ENCODE peak calls at places on chromosome 2, in four cellular contexts. P, T, B and M are unnamed samples.

GRCh38 chr2:26849056-26850001 is 1.4 kb downstream of the DPYSL5 start:
- DNase-seq in P (no peak), T (no peak), B (no peak), M (peak; percentile 34)

GRCh38 chr2:8241317-8241716 is 440.5 kb upstream of the ID2 start:
- DNase-seq in P (no peak), T (peak; percentile 7), B (no peak), M (no peak)

GRCh38 chr2:45315881-45316280 is 295.2 kb downstream of the SRBD1 start:
- DNase-seq in P (peak; percentile 92), T (no peak), B (no peak), M (no peak)

GRCh38 chr2:168348076-168348475 is 100.7 kb upstream of the STK39 start:
- DNase-seq in P (peak; percentile 24), T (peak; percentile 81), B (no peak), M (peak; percentile 92)

GRCh38 chr2:49021170-49021743 is 133.1 kb downstream of the FSHR start:
- DNase-seq in P (no peak), T (no peak), B (no peak), M (peak; percentile 37)

GRCh38 chr2:236177604-236177966 is 9.4 kb upstream of the GBX2 start:
- DNase-seq in P (peak; percentile 16), T (peak; percentile 89), B (no peak), M (peak; percentile 94)

GRCh38 chr2:25819597-25820039 is 58.7 kb downstream of the ASXL2 start:
- DNase-seq in P (no peak), T (no peak), B (no peak), M (no peak)

GRCh38 chr2:42340045-42340937 is 20.7 kb downstream of the COX7A2L start:
- DNase-seq in P (no peak), T (no peak), B (no peak), M (peak; percentile 18)

GRCh38 chr2:235614900-235615712 is 121.3 kb downstream of the AGAP1 start:
- DNase-seq in P (peak; percentile 85), T (no peak), B (no peak), M (no peak)

GRCh38 chr2:102826904-102827303 is 65.1 kb downstream of the TMEM182 start:
- DNase-seq in P (peak; percentile 16), T (no peak), B (no peak), M (peak; percentile 31)

GRCh38 chr2:28621172-28622100 is 125.6 kb downstream of the PLB1 start:
- DNase-seq in P (peak; percentile 98), T (peak; percentile 75), B (no peak), M (peak; percentile 73)

GRCh38 chr2:155696561-155696960 is 636.0 kb downstream of the NR4A2 start:
- DNase-seq in P (no peak), T (no peak), B (no peak), M (no peak)

GRCh38 chr2:95346236-95346737 is 49.1 kb downstream of the KCNIP3 start:
- DNase-seq in P (peak; percentile 29), T (peak; percentile 26), B (no peak), M (no peak)

GRCh38 chr2:229454934-229455631 is 184.0 kb upstream of the PID1 start:
- DNase-seq in P (peak; percentile 81), T (no peak), B (no peak), M (no peak)

GRCh38 chr2:217360781-217361485 is 501.1 kb upstream of the TNP1 start:
- DNase-seq in P (peak; percentile 89), T (no peak), B (no peak), M (no peak)

GRCh38 chr2:195343942-195344530 is 313.0 kb upstream of the SLC39A10 start:
- DNase-seq in P (peak; percentile 78), T (no peak), B (no peak), M (no peak)

GRCh38 chr2:117859532-117859911 is 45.0 kb downstream of the DDX18 start:
- DNase-seq in P (no peak), T (no peak), B (no peak), M (no peak)

GRCh38 chr2:106851475-106851874 is 34.5 kb downstream of the ST6GAL2 start:
- DNase-seq in P (no peak), T (no peak), B (no peak), M (no peak)

GRCh38 chr2:119434664-119435063 is 3.0 kb downstream of the TMEM37 start:
- DNase-seq in P (no peak), T (peak; percentile 53), B (no peak), M (no peak)

GRCh38 chr2:199136241-199136640 is 321.5 kb downstream of the SATB2 start:
- DNase-seq in P (peak; percentile 60), T (no peak), B (no peak), M (no peak)

GRCh38 chr2:42101641-42102605 is 54.1 kb downstream of the PKDCC start:
- DNase-seq in P (peak; percentile 93), T (no peak), B (no peak), M (peak; percentile 92)

GRCh38 chr2:106158871-106159270 is 35.2 kb downstream of the UXS1 start:
- DNase-seq in P (no peak), T (no peak), B (no peak), M (no peak)

GRCh38 chr2:35495182-35495581 is 860.4 kb upstream of the CRIM1 start:
- DNase-seq in P (no peak), T (no peak), B (no peak), M (peak; percentile 67)

DNA sequence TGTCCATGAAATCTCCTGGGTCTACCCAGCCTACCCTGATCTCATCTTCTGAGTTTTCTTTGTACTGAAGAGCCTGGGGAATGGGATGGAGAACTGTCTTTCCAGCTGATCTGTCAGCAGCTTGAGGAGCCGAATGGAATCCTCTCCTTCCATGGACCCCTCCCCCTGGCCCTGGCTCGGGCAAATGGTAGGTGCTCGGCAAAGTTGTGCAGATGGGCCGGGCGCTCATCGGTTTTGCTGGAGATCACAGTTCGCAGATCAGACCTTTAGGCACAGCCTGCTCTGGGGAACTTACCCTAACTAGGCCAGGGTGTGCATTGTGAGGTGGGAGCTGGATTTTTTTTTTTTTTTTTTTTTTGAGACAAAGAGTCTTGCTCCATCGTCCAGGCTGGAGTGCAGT is 40.4 kb downstream of the LCT start:
- DNase-seq in P (no peak), T (no peak), B (no peak), M (no peak)
- H2AK5ac ChIP-seq in P (no peak overlapping the region), T (no peak overlapping the region), B (no peak overlapping the region), M (no peak overlapping the region)

GRCh38 chr2:224543939-224544338 is 41.2 kb downstream of the CUL3 start:
- DNase-seq in P (no peak), T (no peak), B (no peak), M (peak; percentile 11)

GRCh38 chr2:224546926-224547325 is 38.2 kb downstream of the CUL3 start:
- DNase-seq in P (no peak), T (no peak), B (no peak), M (no peak)

GRCh38 chr2:224551693-224552092 is 33.5 kb downstream of the CUL3 start:
- DNase-seq in P (no peak), T (no peak), B (no peak), M (no peak)

GRCh38 chr2:224545884-224546644 is 39.1 kb downstream of the CUL3 start:
- DNase-seq in P (peak; percentile 87), T (no peak), B (no peak), M (no peak)
- H3K4me2 ChIP-seq in P (peak overlapping the region; percentile 44), T (no peak overlapping the region), B (no peak overlapping the region), M (no peak overlapping the region)

GRCh38 chr2:226644342-226644957 is 155.2 kb downstream of the IRS1 start:
- DNase-seq in P (peak; percentile 87), T (no peak), B (no peak), M (no peak)
- H3K27ac ChIP-seq in P (peak overlapping the region; percentile 81), T (no peak overlapping the region), B (no peak overlapping the region), M (no peak overlapping the region)

GRCh38 chr2:177396630-177397460 is 4.3 kb downstream of the AGPS start:
- DNase-seq in P (peak; percentile 69), T (no peak), B (no peak), M (peak; percentile 51)

GRCh38 chr2:177397501-177398289 is 5.1 kb downstream of the AGPS start:
- DNase-seq in P (peak; percentile 89), T (no peak), B (no peak), M (no peak)

GRCh38 chr2:177398290-177398683 is 5.7 kb downstream of the AGPS start:
- DNase-seq in P (no peak), T (no peak), B (no peak), M (no peak)

GRCh38 chr2:177400337-177400923 is 7.9 kb downstream of the AGPS start:
- DNase-seq in P (peak; percentile 5), T (no peak), B (no peak), M (no peak)

GRCh38 chr2:177399376-177399775 is 6.8 kb downstream of the AGPS start:
- DNase-seq in P (no peak), T (no peak), B (no peak), M (no peak)
- H2AK5ac ChIP-seq in P (no peak overlapping the region), T (no peak overlapping the region), B (no peak overlapping the region), M (no peak overlapping the region)

GRCh38 chr2:10499911-10500521 is 51.9 kb upstream of the ODC1 start:
- DNase-seq in P (no peak), T (no peak), B (no peak), M (no peak)

GRCh38 chr2:10498525-10499274 is 50.6 kb upstream of the ODC1 start:
- DNase-seq in P (no peak), T (no peak), B (no peak), M (no peak)

GRCh38 chr2:10495988-10496313 is 47.8 kb upstream of the ODC1 start:
- DNase-seq in P (no peak), T (no peak), B (no peak), M (no peak)

GRCh38 chr2:10499275-10499907 is 51.3 kb upstream of the ODC1 start:
- DNase-seq in P (peak; percentile 12), T (no peak), B (no peak), M (no peak)

DNA sequence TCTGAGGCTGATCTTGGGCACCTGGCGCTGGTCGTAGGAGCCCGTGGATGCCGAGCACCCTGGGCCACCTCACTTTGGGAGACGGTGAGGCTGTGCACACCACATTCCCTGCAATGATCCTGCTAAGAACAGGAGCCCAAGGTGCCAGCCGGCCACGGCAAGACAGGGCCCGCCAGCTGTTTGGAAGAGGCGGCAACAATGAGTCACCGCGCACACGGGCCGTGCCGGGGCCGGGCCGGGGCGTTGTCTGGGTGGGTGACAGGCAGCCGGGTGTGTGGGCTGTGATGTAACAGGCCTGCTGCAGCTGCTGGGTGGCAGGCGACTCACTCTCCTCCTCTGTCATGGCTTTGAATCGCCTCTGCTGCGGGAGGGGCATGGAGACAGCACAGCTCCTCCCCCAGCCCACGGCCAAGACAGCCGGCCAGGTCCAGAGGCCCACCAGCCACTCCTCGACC is 49.7 kb upstream of the ODC1 start:
- DNase-seq in P (peak; percentile 83), T (no peak), B (no peak), M (peak; percentile 58)
- H3K4me2 ChIP-seq in P (peak overlapping the region; percentile 55), T (no peak overlapping the region), B (no peak overlapping the region), M (no peak overlapping the region)

DNA sequence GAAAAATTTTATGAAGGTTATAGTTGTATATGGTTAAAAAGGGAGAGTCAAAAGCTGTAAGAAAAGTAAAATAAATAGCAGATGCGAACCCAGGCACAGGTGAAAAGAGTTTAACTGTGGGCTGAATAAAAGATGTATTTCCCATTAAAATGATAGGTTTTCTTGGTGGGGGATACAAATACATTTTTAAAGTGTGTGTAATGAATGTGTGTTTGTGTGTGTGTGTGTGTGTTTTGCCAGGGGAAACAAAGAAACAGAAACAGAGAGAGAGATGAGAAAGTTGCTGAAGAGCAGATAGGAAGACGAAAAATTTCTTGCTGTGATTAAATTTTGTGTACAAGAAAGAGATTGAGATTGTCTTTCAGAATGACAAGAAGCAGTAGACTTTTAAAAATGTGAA is 12.1 kb downstream of the TFPI start:
- DNase-seq in P (no peak), T (no peak), B (no peak), M (no peak)
- H3K27ac ChIP-seq in P (peak overlapping the region; percentile 85), T (no peak overlapping the region), B (no peak overlapping the region), M (no peak overlapping the region)